ENCODE peak calls at places on chromosomes 5 and 9, in ten cellular contexts. B is psoas muscle, H is WTC11, Q is lower lobe of right lung, X is thoracic aorta, O is dorsolateral prefrontal cortex, C is astrocyte of the spinal cord, F is A549, W is gastrocnemius medialis, P is neural progenitor cell. K is an unnamed sample.

GRCh38 chr9:4814913-4815312 is 22.2 kb downstream of the RCL1 start:
- DNase-seq in Q (no peak), W (no peak), O (no peak), H (no peak), F (no peak), C (no peak), P (no peak), B (no peak), X (no peak), K (no peak)

GRCh38 chr9:2321523-2322148 is 300.0 kb upstream of the VLDLR start:
- DNase-seq in C (no peak), X (no peak), Q (no peak), H (no peak), W (no peak), P (no peak), B (no peak), O (no peak), F (no peak), K (no peak)

GRCh38 chr9:133658442-133659431 is 22.6 kb downstream of the DBH start:
- DNase-seq in W (no peak), F (peak), H (peak), O (no peak), Q (no peak), P (peak), B (peak), C (peak), X (no peak), K (peak)

GRCh38 chr9:100428871-100429654 is 2.1 kb downstream of the MSANTD3 start:
- DNase-seq in H (no peak), W (no peak), B (no peak), F (peak), C (peak), X (no peak), O (no peak), P (no peak), Q (no peak), K (peak)

GRCh38 chr5:142908659-142909058 is 138.5 kb downstream of the ARHGAP26 start:
- DNase-seq in B (no peak), F (no peak), X (no peak), W (no peak), P (no peak), O (no peak), Q (no peak), H (no peak), C (no peak), K (no peak)

GRCh38 chr5:116374434-116374852 is 200.2 kb downstream of the SEMA6A start:
- DNase-seq in P (no peak), X (no peak), H (no peak), F (no peak), O (no peak), W (no peak), B (no peak), C (no peak), Q (no peak), K (no peak)

GRCh38 chr5:82815871-82816270 is 261.3 kb downstream of the TMEM167A start:
- DNase-seq in H (no peak), C (peak), W (no peak), Q (no peak), B (no peak), O (no peak), P (no peak), X (no peak), F (no peak), K (no peak)

GRCh38 chr9:135300346-135301141 is 179.0 kb upstream of the PPP1R26 start:
- DNase-seq in O (no peak), B (no peak), W (no peak), H (no peak), X (no peak), P (no peak), F (no peak), Q (no peak), C (no peak), K (no peak)

GRCh38 chr5:95511606-95512005 is 43.2 kb downstream of the SKIC3 start:
- DNase-seq in Q (no peak), C (no peak), X (no peak), P (no peak), W (no peak), F (no peak), O (no peak), B (no peak), H (no peak), K (no peak)

GRCh38 chr9:131096490-131097258 is at the start of gene AIF1L:
- DNase-seq in C (no peak), X (no peak), H (peak), B (no peak), W (no peak), O (no peak), P (peak), Q (no peak), F (no peak), K (peak)

GRCh38 chr5:62305358-62305714 is 670 bp upstream of the KIF2A start:
- DNase-seq in B (no peak), O (no peak), Q (no peak), P (no peak), F (no peak), C (no peak), X (no peak), W (no peak), H (no peak), K (no peak)

GRCh38 chr5:154371687-154372086 is 74.1 kb upstream of the SAP30L start:
- DNase-seq in Q (no peak), F (peak), B (no peak), P (no peak), X (no peak), W (peak), C (peak), H (no peak), O (no peak), K (no peak)

GRCh38 chr9:16628421-16628820 is 242.0 kb downstream of the BNC2 start:
- DNase-seq in F (no peak), X (no peak), H (no peak), W (no peak), O (no peak), C (no peak), Q (no peak), B (no peak), P (no peak), K (no peak)

GRCh38 chr9:107020040-107020530 is 157.1 kb downstream of the ZNF462 start:
- DNase-seq in O (no peak), W (no peak), Q (no peak), B (no peak), F (no peak), P (peak), X (no peak), H (no peak), C (peak), K (no peak)

GRCh38 chr5:153827407-153827806 is 211.3 kb downstream of the FAM114A2 start:
- DNase-seq in B (no peak), P (peak), H (peak), O (no peak), Q (no peak), X (no peak), F (peak), W (no peak), C (no peak), K (no peak)

GRCh38 chr5:150082889-150083288 is 3.5 kb downstream of the CSF1R start:
- DNase-seq in B (no peak), W (no peak), F (no peak), X (no peak), O (no peak), H (no peak), C (no peak), Q (no peak), P (no peak), K (peak)

GRCh38 chr9:16870606-16871357 is at the start of gene BNC2:
- DNase-seq in F (peak), C (peak), B (peak), O (no peak), Q (peak), H (peak), X (no peak), W (no peak), P (peak), K (peak)

DNA sequence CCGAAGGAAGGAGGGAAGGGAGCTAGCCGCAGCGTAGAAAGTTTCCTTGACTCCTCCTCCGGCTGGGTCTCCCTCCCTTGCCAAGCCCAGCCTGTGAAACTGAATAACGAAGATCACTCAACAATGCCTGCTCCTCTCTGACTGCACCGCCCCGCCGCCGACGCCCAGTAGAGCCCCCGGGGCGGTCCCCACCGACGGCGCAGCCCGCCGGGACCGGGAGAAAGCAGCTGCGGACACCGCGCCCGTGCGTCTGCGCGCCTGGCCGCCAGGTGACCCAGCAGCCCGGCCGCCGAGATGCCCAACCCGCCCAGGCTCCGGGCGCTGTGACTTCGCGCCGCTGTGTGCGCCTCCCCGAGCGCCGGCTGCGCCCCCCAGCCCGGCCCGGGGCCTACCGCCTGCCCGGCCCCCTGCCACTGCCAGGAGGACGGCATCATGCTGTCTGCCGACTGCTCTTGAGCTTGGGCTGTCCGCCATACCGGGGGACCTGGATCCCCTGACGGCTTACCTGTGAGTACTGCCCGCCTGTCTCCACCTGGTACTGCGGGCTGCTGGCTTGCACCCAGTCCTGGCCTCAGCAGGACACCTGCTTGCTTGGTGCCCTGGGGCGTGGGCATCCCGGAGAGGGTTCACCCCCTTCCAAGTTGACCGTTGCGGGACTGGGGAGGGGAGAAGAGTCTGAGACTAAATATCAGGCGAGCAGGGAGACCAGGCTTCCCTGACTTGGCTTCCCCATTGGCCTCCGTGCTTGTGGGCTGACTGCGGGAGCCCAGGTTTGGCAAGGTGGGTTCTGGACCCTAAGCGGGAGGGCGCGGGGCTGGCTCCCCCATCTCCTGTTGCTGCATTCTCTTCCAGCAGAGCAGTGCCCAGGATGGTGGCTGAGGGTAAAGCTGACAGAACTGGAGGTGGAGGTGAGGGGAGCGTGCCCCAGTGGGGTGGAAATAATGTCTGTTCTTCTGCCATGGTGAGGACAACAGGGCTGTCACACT is 26.2 kb upstream of the SPTLC1 start:
- DNase-seq in F (no peak), H (peak), B (peak), C (peak), X (no peak), O (no peak), Q (no peak), P (peak), W (no peak), K (no peak)
- TF ChIP-seq CTCF in F (no peak), H (no peak), B (no peak), C (no peak), X (no peak), O (no peak), Q (no peak), P (peak), W (no peak), K (no peak)

GRCh38 chr5:1847056-1847455 is 35.7 kb downstream of the IRX4 start:
- DNase-seq in X (no peak), O (no peak), Q (peak), W (no peak), P (no peak), B (no peak), C (no peak), H (no peak), F (no peak), K (no peak)
- TF ChIP-seq CTCF in X (no peak), O (no peak), Q (no peak), W (no peak), P (no peak), B (no peak), C (no peak), H (no peak), F (no peak), K (no peak)

GRCh38 chr5:68240196-68240595 is 24.6 kb downstream of the PIK3R1 start:
- DNase-seq in H (no peak), Q (no peak), C (peak), B (no peak), W (no peak), O (no peak), P (no peak), X (no peak), F (no peak), K (no peak)

GRCh38 chr5:68237715-68238114 is 22.2 kb downstream of the PIK3R1 start:
- DNase-seq in F (no peak), Q (no peak), C (no peak), W (no peak), X (no peak), P (no peak), H (no peak), O (no peak), B (no peak), K (no peak)

GRCh38 chr5:68242743-68243142 is 27.2 kb downstream of the PIK3R1 start:
- DNase-seq in C (peak), F (no peak), H (no peak), B (no peak), X (no peak), Q (no peak), P (no peak), W (no peak), O (no peak), K (no peak)

GRCh38 chr5:68240771-68241170 is 25.2 kb downstream of the PIK3R1 start:
- DNase-seq in F (no peak), X (no peak), C (no peak), P (no peak), H (no peak), Q (no peak), B (no peak), O (no peak), W (no peak), K (no peak)

GRCh38 chr5:68239485-68239884 is 23.9 kb downstream of the PIK3R1 start:
- DNase-seq in P (no peak), H (no peak), W (peak), F (no peak), B (peak), X (peak), C (peak), O (peak), Q (peak), K (peak)
- TF ChIP-seq CTCF in P (no peak), H (no peak), W (no peak), F (no peak), B (no peak), X (no peak), C (no peak), O (no peak), Q (no peak), K (no peak)

DNA sequence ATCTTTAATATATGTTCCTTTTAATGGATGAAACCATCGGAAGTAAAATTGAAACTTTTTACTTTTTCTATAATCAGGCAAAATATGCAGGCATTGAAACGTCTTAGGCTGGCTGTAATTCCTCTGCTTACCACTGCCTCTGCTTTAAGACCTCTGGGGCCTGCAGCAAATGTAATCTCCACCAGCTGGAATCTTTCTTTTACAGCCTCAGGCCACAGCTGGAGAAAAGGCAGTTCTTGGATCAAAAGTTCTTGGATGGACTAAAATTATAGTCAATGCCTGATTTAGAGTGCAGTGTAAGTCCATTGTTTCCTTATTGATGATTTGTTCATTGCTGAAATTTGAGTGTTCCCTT is 396.7 kb downstream of the KCTD16 start:
- DNase-seq in O (no peak), X (no peak), B (no peak), W (no peak), H (no peak), P (peak), Q (no peak), C (peak), F (no peak), K (no peak)
- TF ChIP-seq CTCF in O (no peak), X (no peak), B (no peak), W (no peak), H (no peak), P (no peak), Q (no peak), C (peak), F (no peak), K (no peak)

GRCh38 chr5:158593925-158594324 is 505.8 kb downstream of the EBF1 start:
- DNase-seq in P (no peak), F (no peak), X (no peak), B (no peak), H (no peak), C (no peak), Q (no peak), W (no peak), O (no peak), K (no peak)
- TF ChIP-seq CTCF in P (no peak), F (no peak), X (no peak), B (no peak), H (no peak), C (no peak), Q (no peak), W (no peak), O (no peak), K (no peak)

GRCh38 chr5:169628891-169629290 is 8.2 kb upstream of the DOCK2 start:
- DNase-seq in B (no peak), O (no peak), X (no peak), W (no peak), Q (no peak), H (no peak), C (peak), F (no peak), P (no peak), K (no peak)
- TF ChIP-seq CTCF in B (no peak), O (no peak), X (no peak), W (no peak), Q (no peak), H (no peak), C (no peak), F (no peak), P (no peak), K (no peak)